ENCODE peak calls at places on chromosome 21, in five cellular contexts. Y is NCI-H345; P is AG20443; S is M059J; R is activated CD4-positive, CD25-positive, alpha-beta regulatory T cell treated with anti-CD3 and anti-CD28 coated beads, Interleukin-2, amount 50 U/mL, for 72 hours. Q is an unnamed sample.

GRCh38 chr21:45555557-45556301 is 13.5 kb upstream of the SLC19A1 start:
- DNase-seq in R (peak), Y (peak), S (peak), P (peak), Q (peak)

GRCh38 chr21:46160563-46161179 is 5.3 kb upstream of the FTCD start:
- DNase-seq in P (no peak), R (no peak), S (no peak), Y (no peak), Q (no peak)

GRCh38 chr21:41972511-41973205 is 18.8 kb upstream of the C2CD2 start:
- DNase-seq in S (no peak), Y (no peak), R (no peak), P (no peak), Q (no peak)

GRCh38 chr21:45364464-45365185 is 40.3 kb upstream of the COL18A1 start:
- DNase-seq in Y (no peak), S (peak), R (no peak), P (peak), Q (no peak)

GRCh38 chr21:35294231-35294898 is 245.3 kb upstream of the RUNX1 start:
- DNase-seq in R (no peak), Y (peak), P (no peak), S (peak), Q (no peak)

GRCh38 chr21:38968887-38969543 is 163.3 kb downstream of the ETS2 start:
- DNase-seq in S (peak), Y (no peak), P (no peak), R (no peak), Q (peak)

GRCh38 chr21:42853621-42854020 is 25.7 kb downstream of the WDR4 start:
- DNase-seq in Y (no peak), R (no peak), P (no peak), S (no peak), Q (no peak)

GRCh38 chr21:41943468-41944250 is 10.2 kb downstream of the C2CD2 start:
- DNase-seq in S (no peak), P (no peak), Y (no peak), R (no peak), Q (no peak)

GRCh38 chr21:44331650-44332306 is 7.4 kb downstream of the CFAP410 start:
- DNase-seq in R (no peak), S (no peak), P (no peak), Y (no peak), Q (no peak)

GRCh38 chr21:33618407-33618806 is 23.1 kb downstream of the CRYZL1 start:
- DNase-seq in S (no peak), P (no peak), Y (no peak), R (no peak), Q (no peak)

Q was measured in SHP77.